ENCODE peak calls at places on chromosomes 13 and 19, in seven cellular contexts. One of them, this sample, is unnamed.

GRCh38 chr13:49443327-49443688 is 556 bp downstream of the CAB39L start:
- DNase-seq in HCT116: no peak
- DNase-seq in H1: no peak
- DNase-seq in SK-N-SH: peak
- DNase-seq in K562: no peak
- DNase-seq in HepG2: peak
- DNase-seq in GM12878: no peak
- DNase-seq in this sample: no peak

GRCh38 chr19:43560687-43561086 is 14.6 kb downstream of the XRCC1 start:
- DNase-seq in HCT116: no peak
- DNase-seq in H1: no peak
- DNase-seq in SK-N-SH: no peak
- DNase-seq in K562: peak
- DNase-seq in HepG2: peak
- DNase-seq in GM12878: no peak
- DNase-seq in this sample: no peak

GRCh38 chr13:43963726-43964125 is 84.0 kb downstream of the LACC1 start:
- DNase-seq in HCT116: peak
- DNase-seq in H1: no peak
- DNase-seq in SK-N-SH: no peak
- DNase-seq in K562: no peak
- DNase-seq in HepG2: no peak
- DNase-seq in GM12878: no peak
- DNase-seq in this sample: peak

GRCh38 chr13:46170687-46171086 is 11.3 kb downstream of the LCP1 start:
- DNase-seq in HCT116: no peak
- DNase-seq in H1: no peak
- DNase-seq in SK-N-SH: no peak
- DNase-seq in K562: no peak
- DNase-seq in HepG2: peak
- DNase-seq in GM12878: no peak
- DNase-seq in this sample: no peak

GRCh38 chr13:50715402-50716146 is 127.9 kb downstream of the DLEU7 start:
- DNase-seq in HCT116: no peak
- DNase-seq in H1: no peak
- DNase-seq in SK-N-SH: no peak
- DNase-seq in K562: no peak
- DNase-seq in HepG2: no peak
- DNase-seq in GM12878: no peak
- DNase-seq in this sample: no peak

GRCh38 chr19:44737238-44738160 is 11.0 kb upstream of the BCL3 start:
- DNase-seq in HCT116: no peak
- DNase-seq in H1: no peak
- DNase-seq in SK-N-SH: no peak
- DNase-seq in K562: no peak
- DNase-seq in HepG2: peak
- DNase-seq in GM12878: no peak
- DNase-seq in this sample: no peak

GRCh38 chr13:27857271-27857670 is 62.5 kb upstream of the PDX1 start:
- DNase-seq in HCT116: no peak
- DNase-seq in H1: no peak
- DNase-seq in SK-N-SH: no peak
- DNase-seq in K562: peak
- DNase-seq in HepG2: no peak
- DNase-seq in GM12878: no peak
- DNase-seq in this sample: no peak

GRCh38 chr19:15159251-15159650 is 41.5 kb downstream of the NOTCH3 start:
- DNase-seq in HCT116: no peak
- DNase-seq in H1: no peak
- DNase-seq in SK-N-SH: no peak
- DNase-seq in K562: no peak
- DNase-seq in HepG2: no peak
- DNase-seq in GM12878: no peak
- DNase-seq in this sample: no peak

GRCh38 chr13:39415003-39415402 is 188.0 kb downstream of the LHFPL6 start:
- DNase-seq in HCT116: no peak
- DNase-seq in H1: no peak
- DNase-seq in SK-N-SH: no peak
- DNase-seq in K562: no peak
- DNase-seq in HepG2: peak
- DNase-seq in GM12878: no peak
- DNase-seq in this sample: no peak

GRCh38 chr13:20301391-20302071 is 69.4 kb upstream of the GJB6 start:
- DNase-seq in HCT116: no peak
- DNase-seq in H1: no peak
- DNase-seq in SK-N-SH: no peak
- DNase-seq in K562: no peak
- DNase-seq in HepG2: no peak
- DNase-seq in GM12878: no peak
- DNase-seq in this sample: no peak

GRCh38 chr19:1135454-1135853 is 31.7 kb downstream of the GPX4 start:
- DNase-seq in HCT116: no peak
- DNase-seq in H1: no peak
- DNase-seq in SK-N-SH: no peak
- DNase-seq in K562: no peak
- DNase-seq in HepG2: no peak
- DNase-seq in GM12878: no peak
- DNase-seq in this sample: no peak

GRCh38 chr13:85798999-85799646 is at the start of gene SLITRK6:
- DNase-seq in HCT116: peak
- DNase-seq in H1: peak
- DNase-seq in SK-N-SH: peak
- DNase-seq in K562: no peak
- DNase-seq in HepG2: no peak
- DNase-seq in GM12878: no peak
- DNase-seq in this sample: peak

DNA sequence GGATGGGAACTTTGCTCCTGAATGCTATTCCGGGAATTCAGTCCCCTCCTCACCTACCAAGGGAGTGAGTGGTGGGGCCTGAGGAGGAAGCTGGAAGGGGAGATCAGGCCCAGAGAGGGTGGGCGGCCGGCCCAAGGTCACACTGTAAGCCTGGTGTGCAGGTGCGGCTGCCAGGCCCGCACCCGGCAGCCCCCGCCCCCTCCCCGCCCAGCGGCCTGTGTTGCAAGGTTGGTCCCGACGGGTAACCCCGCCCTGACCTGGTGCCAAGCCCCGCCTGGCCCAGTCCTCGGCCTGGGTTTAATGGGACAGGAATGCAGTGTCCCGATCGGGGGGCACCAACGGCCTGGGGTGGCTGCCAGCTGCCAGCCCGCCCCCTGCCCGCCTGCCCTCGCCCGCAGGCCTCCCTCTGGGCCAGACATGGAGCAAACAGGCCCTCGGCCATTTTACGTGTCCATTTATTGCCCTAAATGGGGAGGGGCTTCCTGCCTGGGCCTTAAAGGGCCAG is 5.5 kb downstream of the ZBTB7A start:
- DNase-seq in HCT116: no peak
- DNase-seq in H1: no peak
- DNase-seq in SK-N-SH: no peak
- DNase-seq in K562: no peak
- DNase-seq in HepG2: peak
- DNase-seq in GM12878: no peak
- DNase-seq in this sample: peak
- TF ChIP-seq JUND in HCT116: no peak
- TF ChIP-seq JUND in H1: no peak
- TF ChIP-seq JUND in SK-N-SH: no peak
- TF ChIP-seq JUND in K562: no peak
- TF ChIP-seq JUND in HepG2: no peak
- TF ChIP-seq JUND in GM12878: no peak
- TF ChIP-seq JUND in this sample: no peak

DNA sequence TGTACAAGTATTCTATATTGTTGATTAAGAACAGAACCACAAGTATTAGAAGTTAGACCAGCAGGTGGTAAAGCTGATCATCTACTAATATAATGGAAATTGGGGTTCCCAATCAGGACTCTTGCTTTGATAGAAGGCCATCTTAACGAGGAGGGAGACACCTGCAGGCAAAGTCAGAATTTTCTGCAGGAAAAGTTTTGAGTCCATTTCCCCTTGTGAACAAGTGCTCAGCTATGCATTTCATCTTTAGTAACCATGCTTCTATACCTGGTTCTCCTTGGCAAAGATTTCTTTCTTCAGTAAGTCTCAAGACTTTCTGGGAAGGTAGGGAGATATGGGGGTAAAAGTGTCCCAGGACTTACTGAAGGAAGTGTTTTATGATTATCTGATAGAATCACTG is 36.1 kb upstream of the USPL1 start:
- DNase-seq in HCT116: peak
- DNase-seq in H1: no peak
- DNase-seq in SK-N-SH: no peak
- DNase-seq in K562: no peak
- DNase-seq in HepG2: peak
- DNase-seq in GM12878: no peak
- DNase-seq in this sample: peak
- TF ChIP-seq JUND in HCT116: no peak
- TF ChIP-seq JUND in H1: no peak
- TF ChIP-seq JUND in SK-N-SH: no peak
- TF ChIP-seq JUND in K562: no peak
- TF ChIP-seq JUND in HepG2: no peak
- TF ChIP-seq JUND in GM12878: no peak
- TF ChIP-seq JUND in this sample: no peak

DNA sequence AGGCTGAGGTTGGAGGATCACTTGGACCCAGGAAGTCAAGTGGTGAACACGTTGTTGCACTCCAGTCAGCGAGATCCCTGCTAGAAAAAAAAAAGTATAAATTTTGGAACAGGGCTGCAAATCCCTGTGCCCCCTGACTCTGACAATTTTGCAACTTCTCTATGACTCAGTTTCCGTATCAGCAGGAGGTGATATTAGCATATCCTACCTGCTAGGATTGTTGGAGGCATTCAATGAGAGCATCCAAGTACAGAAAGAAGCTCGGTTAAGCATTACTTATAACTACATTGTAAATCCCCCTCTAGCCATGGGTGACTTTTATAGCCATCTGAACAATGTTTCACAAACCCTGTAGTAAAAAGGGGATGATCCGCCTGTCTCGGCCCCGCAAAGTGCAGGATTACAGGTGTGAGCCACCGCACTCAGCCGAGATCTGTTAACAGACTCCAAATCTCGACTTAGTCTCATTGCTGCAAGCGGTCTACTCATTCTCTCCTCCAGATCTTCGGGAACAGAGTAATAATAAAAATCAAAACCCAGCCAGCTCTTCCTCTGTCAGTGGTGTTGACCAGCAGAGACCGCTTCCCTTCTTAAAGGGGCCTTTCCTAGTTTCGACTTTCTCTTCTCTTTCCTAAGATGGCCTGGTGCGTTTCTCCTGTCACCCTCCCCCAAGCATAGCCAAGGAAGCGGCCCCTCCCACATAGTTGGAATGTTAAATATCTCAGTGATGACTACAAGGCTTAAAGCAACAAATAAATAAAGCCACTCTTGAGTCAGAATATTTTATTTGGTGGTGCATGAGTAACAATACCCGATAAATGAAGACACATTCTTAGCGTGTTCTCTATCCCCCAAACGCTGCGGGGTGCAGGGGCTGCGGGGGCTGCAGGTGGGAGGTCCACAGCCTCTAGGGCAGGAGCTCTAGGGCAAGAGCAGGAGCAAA is 10.3 kb upstream of the BICRA start:
- DNase-seq in HCT116: peak
- DNase-seq in H1: peak
- DNase-seq in SK-N-SH: no peak
- DNase-seq in K562: no peak
- DNase-seq in HepG2: peak
- DNase-seq in GM12878: no peak
- DNase-seq in this sample: peak
- TF ChIP-seq JUND in HCT116: peak
- TF ChIP-seq JUND in H1: peak
- TF ChIP-seq JUND in SK-N-SH: peak
- TF ChIP-seq JUND in K562: no peak
- TF ChIP-seq JUND in HepG2: no peak
- TF ChIP-seq JUND in GM12878: no peak
- TF ChIP-seq JUND in this sample: no peak

DNA sequence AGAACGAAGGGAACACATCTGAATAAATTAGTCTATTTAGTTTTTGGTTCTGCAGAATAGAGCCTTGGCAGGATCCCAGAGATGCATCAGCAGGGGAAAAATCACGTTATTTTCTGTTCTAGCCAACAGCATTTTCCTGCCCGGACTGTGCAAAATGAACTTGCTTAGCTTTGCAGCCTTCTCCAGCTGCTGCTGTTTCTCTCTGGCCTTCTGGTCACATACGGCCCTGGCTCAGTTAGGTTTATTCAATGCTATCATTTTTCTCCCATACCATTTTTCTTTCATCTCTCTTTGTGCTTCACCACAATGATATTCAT is 110.4 kb upstream of the KL start:
- DNase-seq in HCT116: no peak
- DNase-seq in H1: no peak
- DNase-seq in SK-N-SH: no peak
- DNase-seq in K562: no peak
- DNase-seq in HepG2: no peak
- DNase-seq in GM12878: no peak
- DNase-seq in this sample: no peak
- TF ChIP-seq JUND in HCT116: no peak
- TF ChIP-seq JUND in H1: no peak
- TF ChIP-seq JUND in SK-N-SH: no peak
- TF ChIP-seq JUND in K562: no peak
- TF ChIP-seq JUND in HepG2: no peak
- TF ChIP-seq JUND in GM12878: no peak
- TF ChIP-seq JUND in this sample: no peak

This sample was measured in T47D.